ENCODE peak calls at places on chromosome X, in four cellular contexts. X is heart left ventricle, E is pancreas, P is left ventricle myocardium superior. I is an unnamed sample.

GRCh38 chrX:2536974-2537373 is 36.2 kb upstream of the DHRSX start:
- ATAC-seq in P (peak; percentile 78), E (no peak), X (peak; percentile 67), I (no peak)

GRCh38 chrX:134144231-134144630 is 92.8 kb upstream of the CCDC160 start:
- ATAC-seq in X (no peak), P (no peak), E (no peak), I (no peak)

GRCh38 chrX:155144926-155145325 is 71.3 kb upstream of the VBP1 start:
- ATAC-seq in E (no peak), X (no peak), P (no peak), I (no peak)

GRCh38 chrX:95764972-95765451 is 919.6 kb upstream of the DIAPH2 start:
- ATAC-seq in P (no peak), X (no peak), E (peak; percentile 75), I (no peak)

GRCh38 chrX:17553451-17553850 is 178.5 kb downstream of the NHS start:
- ATAC-seq in X (no peak), E (peak; percentile 34), P (no peak), I (no peak)

GRCh38 chrX:24034485-24034884 is 7.5 kb upstream of the KLHL15 start:
- ATAC-seq in E (no peak), X (no peak), P (no peak), I (no peak)

GRCh38 chrX:9369802-9370291 is 95.0 kb upstream of the TBL1X start:
- ATAC-seq in X (no peak), P (peak; percentile 13), E (no peak), I (no peak)

GRCh38 chrX:11557120-11557519 is 108.6 kb downstream of the ARHGAP6 start:
- ATAC-seq in X (no peak), P (no peak), E (no peak), I (no peak)

GRCh38 chrX:118420462-118420861 is 74.6 kb downstream of the WDR44 start:
- ATAC-seq in P (peak; percentile 68), X (peak; percentile 64), E (peak; percentile 66), I (peak; percentile 48)

GRCh38 chrX:30957753-30958152 is 68.7 kb upstream of the TAB3 start:
- ATAC-seq in P (peak; percentile 29), E (peak; percentile 43), X (no peak), I (no peak)

GRCh38 chrX:9775930-9776329 is 10.3 kb upstream of the GPR143 start:
- ATAC-seq in E (no peak), P (no peak), X (no peak), I (no peak)

GRCh38 chrX:86021652-86022289 is 25.6 kb downstream of the CHM start:
- ATAC-seq in P (no peak), X (no peak), E (no peak), I (no peak)

GRCh38 chrX:16785247-16786138 is 773 bp upstream of the TXLNG start:
- ATAC-seq in E (peak; percentile 30), X (no peak), P (no peak), I (no peak)

GRCh38 chrX:65707153-65707552 is 39.7 kb downstream of the MSN start:
- ATAC-seq in E (no peak), P (no peak), X (no peak), I (no peak)

GRCh38 chrX:107747596-107748161 is 27.9 kb downstream of the TSC22D3 start:
- ATAC-seq in E (peak; percentile 55), X (peak; percentile 85), P (peak; percentile 89), I (peak; percentile 83)

I was measured in gastroesophageal sphincter.